ENCODE peak calls at places on chromosomes 13 and 19, in seven cellular contexts. V is astrocyte, J is fibroblast of lung, N is mesenchymal stem cell, U is OCI-LY7, T is IMR-90, D is H9. I is an unnamed sample.

GRCh38 chr13:54980651-54981050 is 1952.0 kb downstream of the OLFM4 start:
- DNase-seq in V (no peak), T (no peak), N (peak; percentile 20), U (no peak), D (no peak), J (peak; percentile 1), I (no peak)

GRCh38 chr19:55247621-55248099 is 11.2 kb downstream of the PPP6R1 start:
- DNase-seq in T (no peak), J (peak; percentile 26), U (no peak), V (peak; percentile 16), N (peak; percentile 45), D (no peak), I (no peak)

GRCh38 chr19:33032218-33032781 is 32.4 kb downstream of the RHPN2 start:
- DNase-seq in J (no peak), N (no peak), U (no peak), T (no peak), V (no peak), D (no peak), I (peak; percentile 34)

GRCh38 chr13:74145249-74145970 is 11.2 kb upstream of the KLF12 start:
- DNase-seq in U (no peak), J (peak; percentile 81), D (no peak), N (peak; percentile 70), T (peak; percentile 91), V (peak; percentile 79), I (peak; percentile 23)

GRCh38 chr19:10580979-10581631 is 6.0 kb downstream of the AP1M2 start:
- DNase-seq in U (peak; percentile 98), N (peak; percentile 89), V (peak; percentile 71), J (peak; percentile 84), T (peak; percentile 90), D (peak; percentile 89), I (peak; percentile 96)

GRCh38 chr19:29586401-29586800 is 19.7 kb upstream of the POP4 start:
- DNase-seq in V (no peak), D (no peak), J (no peak), T (no peak), U (no peak), N (no peak), I (no peak)

GRCh38 chr13:105643966-105644365 is 891.5 kb downstream of the EFNB2 start:
- DNase-seq in J (no peak), D (no peak), U (no peak), T (no peak), N (no peak), V (no peak), I (no peak)

GRCh38 chr13:114002009-114002544 is 28.2 kb upstream of the C13orf46 start:
- DNase-seq in U (no peak), D (no peak), V (no peak), J (no peak), N (no peak), T (no peak), I (no peak)

GRCh38 chr19:49340865-49341718 is 5.9 kb downstream of the CD37 start:
- DNase-seq in T (no peak), D (no peak), J (no peak), N (no peak), U (no peak), V (no peak), I (no peak)

GRCh38 chr13:68046900-68047299 is 816.8 kb upstream of the PCDH9 start:
- DNase-seq in T (no peak), V (no peak), U (no peak), J (no peak), N (no peak), D (no peak), I (no peak)

GRCh38 chr19:52170304-52170703 is 1.1 kb downstream of the ZNF836 start:
- DNase-seq in N (peak; percentile 18), V (no peak), U (no peak), J (no peak), T (no peak), D (no peak), I (no peak)

GRCh38 chr13:99218545-99218944 is 17.9 kb downstream of the UBAC2 start:
- DNase-seq in N (no peak), J (peak; percentile 19), D (no peak), U (no peak), V (peak; percentile 18), T (peak; percentile 31), I (no peak)

GRCh38 chr13:19117913-19118739 is 63.5 kb downstream of the TUBA3C start:
- DNase-seq in J (no peak), U (no peak), T (no peak), D (no peak), N (no peak), V (no peak), I (no peak)

GRCh38 chr19:497861-498590 is 1.7 kb downstream of the MADCAM1 start:
- DNase-seq in D (peak; percentile 38), N (no peak), U (no peak), J (no peak), V (no peak), T (no peak), I (peak; percentile 27)

GRCh38 chr13:94590744-94591143 is 5.2 kb downstream of the TGDS start:
- DNase-seq in D (no peak), T (no peak), V (no peak), J (no peak), U (no peak), N (no peak), I (no peak)

GRCh38 chr13:21661097-21661496 is 9.8 kb upstream of the FGF9 start:
- DNase-seq in V (no peak), J (no peak), D (no peak), U (no peak), N (no peak), T (no peak), I (no peak)

GRCh38 chr19:16902545-16902944 is 13.7 kb downstream of the F2RL3 start:
- DNase-seq in V (no peak), D (no peak), J (no peak), U (no peak), T (no peak), N (no peak), I (no peak)

GRCh38 chr13:76600086-76600485 is 286.1 kb downstream of the KCTD12 start:
- DNase-seq in V (no peak), N (peak; percentile 17), T (no peak), J (no peak), D (no peak), U (no peak), I (no peak)

GRCh38 chr13:87677334-87678234 is 6.4 kb downstream of the SLITRK5 start:
- DNase-seq in T (no peak), U (peak; percentile 94), J (no peak), D (peak; percentile 81), N (peak; percentile 33), V (no peak), I (peak; percentile 31)

DNA sequence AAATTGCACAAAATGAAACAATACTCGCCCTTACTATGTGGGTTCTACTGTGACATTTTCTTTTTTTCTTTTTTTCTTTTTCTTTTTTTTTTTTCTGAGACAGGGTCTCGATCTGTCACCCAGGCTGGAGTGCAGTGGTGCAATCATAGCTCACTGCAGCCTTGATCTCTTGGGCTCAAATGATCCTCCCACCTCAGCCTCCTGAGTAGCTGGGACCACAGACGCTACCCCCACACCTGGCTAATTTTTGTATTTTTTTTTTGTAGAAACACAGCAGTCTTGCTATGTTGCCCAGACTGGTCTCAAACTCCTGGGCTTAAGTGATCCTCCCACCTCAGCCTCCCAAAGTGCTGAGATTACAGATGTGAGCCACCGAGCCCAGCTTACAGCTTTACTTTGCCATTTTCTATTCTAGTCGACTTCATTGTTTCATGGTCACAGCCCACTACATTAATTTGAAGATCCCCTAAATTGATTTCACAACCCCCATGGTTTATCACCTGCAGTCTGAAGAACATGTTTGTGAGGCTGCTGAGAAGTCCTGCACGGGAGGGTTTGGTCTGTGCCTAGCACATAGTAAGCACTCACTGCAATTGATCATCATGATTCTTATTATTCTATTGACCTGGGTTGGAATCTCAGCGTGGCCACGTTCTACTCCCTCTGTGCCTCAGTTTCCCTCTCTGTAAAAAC is 3.8 kb downstream of the BCL3 start:
- DNase-seq in J (no peak), T (no peak), N (no peak), D (no peak), U (peak; percentile 76), V (no peak), I (no peak)
- H3K4me2 ChIP-seq in J (peak overlapping the region; percentile 94), T (peak overlapping the region; percentile 30), N (no peak overlapping the region), D (no peak overlapping the region), U (peak overlapping the region; percentile 79), V (peak overlapping the region; percentile 92), I (peak overlapping the region; percentile 82)

DNA sequence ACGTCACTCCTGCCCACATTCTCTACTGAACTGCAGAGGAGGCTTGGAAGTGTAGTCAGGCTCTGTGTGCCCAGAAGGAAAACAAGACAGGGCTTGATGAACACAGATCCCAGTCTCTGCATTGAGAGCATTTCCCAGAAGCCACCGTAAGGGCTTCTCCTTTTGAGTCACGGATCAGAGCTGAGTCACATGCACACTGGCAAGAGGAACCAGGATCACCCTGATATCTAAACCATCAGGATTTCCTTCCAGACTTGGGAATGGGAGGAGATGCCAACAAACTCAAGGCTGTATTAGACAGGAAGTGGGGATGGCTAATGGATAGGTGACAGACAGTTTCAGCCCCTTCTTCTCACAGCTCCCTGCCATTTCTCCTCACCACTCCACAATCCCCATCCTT is 17.7 kb upstream of the FBXO17 start:
- DNase-seq in N (peak; percentile 55), V (peak; percentile 74), J (peak; percentile 82), U (no peak), D (no peak), T (peak; percentile 74), I (peak; percentile 34)
- H2AFZ ChIP-seq in N (no peak overlapping the region), V (peak overlapping the region; percentile 74), J (peak overlapping the region; percentile 32), U (no peak overlapping the region), D (no peak overlapping the region), T (peak overlapping the region; percentile 82), I (no peak overlapping the region)

DNA sequence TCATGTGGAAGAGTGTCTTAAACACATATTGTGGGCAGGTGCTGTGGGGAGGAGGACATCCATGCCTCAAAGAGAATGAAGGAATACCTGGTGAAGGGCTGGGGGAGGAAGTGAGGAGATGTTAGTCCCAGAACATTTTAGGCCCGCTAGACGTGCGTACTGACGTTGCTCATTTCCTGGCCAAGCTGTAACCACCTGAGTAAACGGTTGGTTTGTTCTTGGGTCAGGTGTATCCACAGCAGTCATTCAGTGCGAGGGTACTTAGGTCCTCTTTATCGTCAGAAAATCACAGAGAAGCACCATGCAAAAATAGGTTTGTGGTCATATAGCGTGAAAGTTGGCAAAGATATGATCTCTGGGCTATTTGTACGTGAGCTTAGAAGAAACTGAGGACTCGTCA is 51.8 kb downstream of the ARHGEF7 start:
- DNase-seq in V (no peak), D (no peak), N (no peak), U (no peak), T (no peak), J (no peak), I (no peak)
- H3K4me2 ChIP-seq in V (no peak overlapping the region), D (no peak overlapping the region), N (no peak overlapping the region), U (peak overlapping the region; percentile 30), T (no peak overlapping the region), J (no peak overlapping the region), I (peak overlapping the region; percentile 60)

DNA sequence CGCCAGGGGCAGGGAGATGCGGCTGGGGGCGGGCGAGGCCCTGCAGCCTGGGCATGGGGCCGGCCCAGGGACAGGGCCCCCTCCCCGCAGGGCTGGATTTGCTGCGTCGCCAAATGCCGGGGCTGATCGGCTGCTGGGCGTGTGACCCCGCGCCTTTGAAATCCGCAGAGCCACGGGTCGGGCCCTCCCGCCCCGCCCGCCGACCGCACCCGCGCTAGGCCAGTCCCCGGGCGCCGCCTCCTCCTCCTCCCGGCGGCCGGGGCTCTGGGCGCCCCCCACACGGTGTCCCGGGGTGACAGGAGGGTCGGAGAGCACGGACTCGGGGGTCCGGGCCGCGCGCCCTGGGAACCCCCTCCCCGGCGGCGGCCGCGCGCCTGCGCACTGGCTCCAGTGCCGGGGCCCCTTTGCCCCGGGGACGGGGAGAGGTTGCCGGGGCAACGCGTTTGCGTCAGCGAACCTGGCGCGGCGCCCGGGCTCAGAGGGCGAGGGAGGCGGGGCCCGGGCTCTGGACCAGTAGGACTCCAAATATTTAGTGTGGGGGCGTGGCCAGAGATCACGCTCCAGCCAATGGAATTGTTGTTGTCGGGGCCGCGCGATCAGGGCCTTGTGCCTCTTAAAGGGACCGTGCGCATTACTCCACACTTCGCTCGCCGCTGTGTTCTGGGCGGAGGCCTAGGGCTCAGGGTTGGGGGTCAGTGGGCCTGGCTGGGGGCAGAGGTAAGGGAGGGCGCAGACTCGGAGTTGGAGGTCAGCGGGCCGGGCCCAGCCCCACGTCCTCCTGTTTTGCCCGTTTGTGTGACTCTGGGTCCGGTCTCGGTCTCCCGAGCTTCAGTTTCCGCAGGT is 10.3 kb upstream of the MKNK2 start:
- DNase-seq in U (peak; percentile 100), V (peak; percentile 91), J (peak; percentile 95), T (peak; percentile 95), N (peak; percentile 98), D (peak; percentile 98), I (peak; percentile 100)
- H2AFZ ChIP-seq in U (peak overlapping the region; percentile 25), V (peak overlapping the region; percentile 94), J (peak overlapping the region; percentile 78), T (peak overlapping the region; percentile 99), N (no peak overlapping the region), D (no peak overlapping the region), I (no peak overlapping the region)

I was measured in hepatocyte.